ENCODE peak calls at places on chromosomes 6 and 20, in six cellular contexts. G is CD4-positive, alpha-beta T cell; K is PC-3; H is breast epithelium; Y is cardiac muscle cell; F is HL-60. D is an unnamed sample.
A peak's percentile ranks its signal among the peaks of the same experiment; 100 is the strongest.

GRCh38 chr20:61493798-61494305 is 241.8 kb downstream of the CDH4 start:
- DNase-seq in G (no peak), K (no peak), H (no peak), Y (no peak), F (no peak), D (no peak)

GRCh38 chr20:46604551-46605133 is 46.6 kb downstream of the SLC13A3 start:
- DNase-seq in G (no peak), K (no peak), H (no peak), Y (no peak), F (no peak), D (no peak)

GRCh38 chr6:98831057-98832031 is 3.0 kb upstream of the POU3F2 start:
- DNase-seq in G (no peak), K (no peak), H (no peak), Y (peak; percentile 20), F (no peak), D (no peak)

GRCh38 chr6:5550631-5551030 is 289.3 kb downstream of the FARS2 start:
- DNase-seq in G (no peak), K (no peak), H (no peak), Y (no peak), F (no peak), D (no peak)

GRCh38 chr6:138571585-138572199 is 72.4 kb upstream of the NHSL1 start:
- DNase-seq in G (no peak), K (no peak), H (no peak), Y (no peak), F (no peak), D (no peak)

GRCh38 chr6:119591235-119591634 is 241.7 kb upstream of the MAN1A1 start:
- DNase-seq in G (no peak), K (no peak), H (no peak), Y (no peak), F (no peak), D (no peak)

GRCh38 chr6:152571089-152571488 is 66.1 kb downstream of the SYNE1 start:
- DNase-seq in G (no peak), K (no peak), H (no peak), Y (no peak), F (no peak), D (no peak)

GRCh38 chr6:7154341-7155139 is 46.8 kb downstream of the RREB1 start:
- DNase-seq in G (no peak), K (no peak), H (no peak), Y (no peak), F (peak; percentile 47), D (no peak)

GRCh38 chr6:122998403-122998965 is 2.4 kb downstream of the CLVS2 start:
- DNase-seq in G (no peak), K (no peak), H (no peak), Y (no peak), F (no peak), D (no peak)

GRCh38 chr6:169959129-169960002 is 207.9 kb downstream of the ERMARD start:
- DNase-seq in G (peak; percentile 23), K (no peak), H (peak; percentile 18), Y (no peak), F (no peak), D (no peak)

GRCh38 chr6:17470209-17470952 is 77.0 kb downstream of the CAP2 start:
- DNase-seq in G (no peak), K (no peak), H (no peak), Y (no peak), F (no peak), D (no peak)

GRCh38 chr6:10555625-10556309 is 34.6 kb downstream of the GCNT2 start:
- DNase-seq in G (no peak), K (no peak), H (peak; percentile 71), Y (peak; percentile 78), F (no peak), D (peak; percentile 41)

DNA sequence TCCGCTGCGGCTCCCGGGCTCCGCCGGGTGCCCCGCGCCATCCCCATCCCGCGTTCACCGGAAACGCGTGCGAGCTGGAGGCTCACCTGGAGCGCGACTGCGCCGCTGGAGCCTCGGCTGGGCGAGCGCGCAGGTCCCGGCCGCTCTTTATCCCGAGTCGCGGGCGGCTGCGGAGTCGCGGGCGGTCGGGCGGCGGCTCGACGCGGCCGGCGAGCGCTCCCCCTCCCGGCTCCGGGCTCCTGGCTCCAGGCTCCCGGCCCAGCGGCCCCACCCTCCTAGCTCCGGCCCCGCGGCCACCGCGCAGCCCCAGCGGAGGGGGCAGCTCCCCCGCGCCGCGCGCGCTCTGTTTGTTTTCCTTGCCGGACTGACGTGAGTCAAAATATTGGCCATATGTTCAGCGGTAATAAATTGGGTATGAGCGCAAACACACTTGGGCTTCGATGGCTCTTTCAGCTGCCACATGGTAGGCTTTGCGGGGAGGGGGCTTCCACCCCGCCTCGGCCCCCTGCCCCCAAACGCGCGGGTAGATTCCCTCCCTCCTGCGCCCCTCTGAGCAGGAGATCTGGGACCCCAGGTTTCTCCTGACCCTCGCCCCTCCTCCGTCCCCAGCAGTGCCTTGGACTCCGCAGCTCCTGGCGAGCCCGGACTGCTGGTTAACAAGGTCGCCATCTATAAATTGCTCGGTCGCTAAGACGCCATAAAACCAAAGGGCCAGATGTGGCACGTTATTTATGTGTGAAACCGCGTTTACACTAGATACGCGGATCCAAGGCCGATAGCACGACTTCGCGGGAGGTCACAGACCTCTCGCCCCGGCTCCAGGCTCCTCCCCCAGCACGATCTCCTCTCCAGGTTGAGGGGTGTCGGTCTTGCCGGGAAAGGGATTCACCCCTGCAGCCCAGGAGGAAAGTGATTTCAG is 8.9 kb upstream of the NKX2-2 start:
- DNase-seq in G (no peak), K (peak; percentile 44), H (peak; percentile 3), Y (no peak), F (no peak), D (no peak)
- H3K27ac ChIP-seq in G (no peak overlapping the region), K (no peak overlapping the region), H (no peak overlapping the region), Y (no peak overlapping the region), F (no peak overlapping the region), D (peak overlapping the region; percentile 87)

DNA sequence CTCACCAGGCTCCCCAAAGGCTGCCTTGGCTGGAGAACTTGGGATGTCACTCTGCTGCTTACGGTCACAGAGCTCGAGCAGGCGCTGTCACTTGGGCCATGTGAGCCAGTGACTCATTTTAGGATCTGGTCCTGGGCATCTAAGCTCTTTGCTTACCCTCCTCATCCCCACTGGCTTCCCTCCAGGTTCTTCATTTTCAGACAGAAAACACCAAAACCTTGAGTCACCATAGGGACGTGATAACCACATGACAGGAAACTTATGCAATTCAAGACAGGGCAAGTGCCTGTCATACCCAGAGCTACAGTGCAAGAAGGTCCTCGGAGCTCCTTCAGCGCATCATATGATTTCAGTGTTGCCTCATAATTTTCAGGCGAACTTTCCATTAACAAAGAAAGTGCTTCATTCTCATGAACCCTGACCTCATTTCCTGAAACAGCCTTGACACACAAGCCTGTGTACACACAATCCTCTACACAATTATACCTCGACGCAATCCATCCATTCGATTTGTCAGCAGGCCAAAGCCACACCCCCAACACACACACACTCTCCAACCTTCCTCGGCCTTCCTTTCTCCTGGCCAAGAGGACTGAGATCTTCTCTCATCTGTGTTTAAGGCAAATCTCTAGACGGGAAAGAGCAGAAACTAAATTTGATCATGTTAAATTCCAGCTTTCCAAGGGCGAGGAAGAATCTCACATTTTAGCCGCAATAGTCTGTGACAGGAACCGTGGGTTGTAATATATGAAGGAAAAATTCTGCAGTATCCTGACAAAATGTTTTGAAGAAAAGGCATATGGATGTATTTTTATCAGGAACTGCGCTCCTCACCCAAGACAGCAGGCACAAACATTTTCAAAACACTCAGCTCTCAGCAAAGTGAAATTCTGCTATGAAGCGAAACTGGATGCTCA is 25.3 kb downstream of the TBC1D7 start:
- DNase-seq in G (no peak), K (peak; percentile 95), H (peak; percentile 52), Y (no peak), F (peak; percentile 98), D (peak; percentile 74)
- H3K27ac ChIP-seq in G (no peak overlapping the region), K (peak overlapping the region; percentile 34), H (peak overlapping the region; percentile 74), Y (peak overlapping the region; percentile 83), F (peak overlapping the region; percentile 71), D (peak overlapping the region; percentile 85)

GRCh38 chr6:88869263-88870023 is 94.0 kb downstream of the RNGTT start:
- DNase-seq in G (no peak), K (peak; percentile 57), H (no peak), Y (no peak), F (no peak), D (no peak)
- H3K27ac ChIP-seq in G (no peak overlapping the region), K (peak overlapping the region; percentile 77), H (no peak overlapping the region), Y (no peak overlapping the region), F (no peak overlapping the region), D (no peak overlapping the region)

GRCh38 chr20:41617931-41618806 is at the start of gene CHD6:
- DNase-seq in G (peak; percentile 98), K (peak; percentile 100), H (peak; percentile 98), Y (peak; percentile 100), F (peak; percentile 97), D (peak; percentile 98)
- H3K27ac ChIP-seq in G (peak within 1 kb of the TSS; percentile 53), K (no peak within 1 kb of the TSS), H (peak within 1 kb of the TSS; percentile 95), Y (peak within 1 kb of the TSS; percentile 97), F (peak within 1 kb of the TSS; percentile 79), D (peak within 1 kb of the TSS; percentile 70)

GRCh38 chr20:25408890-25409289 is 1.4 kb downstream of the GINS1 start:
- DNase-seq in G (no peak), K (no peak), H (no peak), Y (no peak), F (no peak), D (no peak)
- H3K27ac ChIP-seq in G (no peak overlapping the region), K (no peak overlapping the region), H (no peak overlapping the region), Y (no peak overlapping the region), F (no peak overlapping the region), D (no peak overlapping the region)

GRCh38 chr20:8152847-8153246 is 20.8 kb downstream of the PLCB1 start:
- DNase-seq in G (no peak), K (no peak), H (no peak), Y (no peak), F (no peak), D (no peak)

GRCh38 chr20:8153281-8153908 is 21.3 kb downstream of the PLCB1 start:
- DNase-seq in G (no peak), K (peak; percentile 28), H (no peak), Y (peak; percentile 49), F (no peak), D (no peak)

GRCh38 chr20:8155229-8155628 is 23.2 kb downstream of the PLCB1 start:
- DNase-seq in G (no peak), K (peak; percentile 73), H (no peak), Y (no peak), F (no peak), D (no peak)

GRCh38 chr20:8155848-8156602 is 24.0 kb downstream of the PLCB1 start:
- DNase-seq in G (no peak), K (peak; percentile 16), H (no peak), Y (no peak), F (no peak), D (no peak)

GRCh38 chr20:8154636-8155035 is 22.6 kb downstream of the PLCB1 start:
- DNase-seq in G (no peak), K (no peak), H (no peak), Y (no peak), F (no peak), D (no peak)
- H3K27ac ChIP-seq in G (no peak overlapping the region), K (no peak overlapping the region), H (no peak overlapping the region), Y (no peak overlapping the region), F (peak overlapping the region; percentile 47), D (no peak overlapping the region)

DNA sequence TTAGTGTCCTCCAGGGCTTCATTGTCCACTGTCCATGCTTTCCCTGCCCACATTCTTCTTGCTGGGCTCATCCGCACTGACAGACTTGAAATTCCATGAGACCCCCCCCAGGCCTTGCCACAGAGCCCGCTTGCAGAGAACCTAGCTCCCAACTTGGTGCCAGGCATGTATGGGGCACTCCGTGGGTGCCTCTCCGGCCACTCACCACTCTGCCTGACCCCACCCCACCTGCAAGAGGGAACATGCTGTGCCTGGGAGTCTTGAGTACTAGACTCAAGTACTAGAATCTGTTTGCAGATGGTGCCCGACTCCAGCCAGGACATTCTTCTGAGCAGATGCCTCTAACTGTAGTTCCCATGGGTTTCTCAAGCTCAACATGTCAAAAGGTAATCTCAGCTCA is 47.9 kb downstream of the TRERF1 start:
- DNase-seq in G (no peak), K (no peak), H (no peak), Y (no peak), F (no peak), D (no peak)
- H3K27ac ChIP-seq in G (no peak overlapping the region), K (peak overlapping the region; percentile 81), H (no peak overlapping the region), Y (no peak overlapping the region), F (no peak overlapping the region), D (no peak overlapping the region)